ENCODE peak calls at places on chromosomes 3 and 15, in seven cellular contexts. One of them, this sample, is unnamed.

GRCh38 chr15:48505067-48505466 is 140.4 kb downstream of the FBN1 start:
- DNase-seq in T-helper 17 cell: no peak
- DNase-seq in activated CD8-positive, alpha-beta memory T cell treated with anti-CD3 and anti-CD28 coated beads, Interleukin-2, amount 50 U/mL, for 48 hours: no peak
- DNase-seq in foreskin melanocyte: no peak
- DNase-seq in activated CD4-positive, CD25-positive, alpha-beta regulatory T cell treated with anti-CD3 and anti-CD28 coated beads, Interleukin-2, amount 50 U/mL, for 16 hours: no peak
- DNase-seq in AG08396: no peak
- DNase-seq in SW480: no peak
- DNase-seq in this sample: no peak

GRCh38 chr15:77420610-77421369 is at the start of gene HMG20A:
- DNase-seq in T-helper 17 cell: peak
- DNase-seq in foreskin melanocyte: peak
- DNase-seq in activated CD8-positive, alpha-beta memory T cell treated with anti-CD3 and anti-CD28 coated beads, Interleukin-2, amount 50 U/mL, for 48 hours: peak
- DNase-seq in activated CD4-positive, CD25-positive, alpha-beta regulatory T cell treated with anti-CD3 and anti-CD28 coated beads, Interleukin-2, amount 50 U/mL, for 16 hours: peak
- DNase-seq in AG08396: peak
- DNase-seq in SW480: peak
- DNase-seq in this sample: peak

GRCh38 chr15:99556010-99556409 is 9.8 kb upstream of the MEF2A start:
- DNase-seq in SW480: no peak
- DNase-seq in AG08396: no peak
- DNase-seq in T-helper 17 cell: no peak
- DNase-seq in activated CD4-positive, CD25-positive, alpha-beta regulatory T cell treated with anti-CD3 and anti-CD28 coated beads, Interleukin-2, amount 50 U/mL, for 16 hours: no peak
- DNase-seq in foreskin melanocyte: no peak
- DNase-seq in activated CD8-positive, alpha-beta memory T cell treated with anti-CD3 and anti-CD28 coated beads, Interleukin-2, amount 50 U/mL, for 48 hours: no peak
- DNase-seq in this sample: no peak

GRCh38 chr15:74174216-74174965 is 881 bp downstream of the ISLR start:
- DNase-seq in SW480: peak
- DNase-seq in T-helper 17 cell: no peak
- DNase-seq in foreskin melanocyte: no peak
- DNase-seq in activated CD4-positive, CD25-positive, alpha-beta regulatory T cell treated with anti-CD3 and anti-CD28 coated beads, Interleukin-2, amount 50 U/mL, for 16 hours: no peak
- DNase-seq in activated CD8-positive, alpha-beta memory T cell treated with anti-CD3 and anti-CD28 coated beads, Interleukin-2, amount 50 U/mL, for 48 hours: no peak
- DNase-seq in AG08396: no peak
- DNase-seq in this sample: no peak

GRCh38 chr15:73678498-73678897 is 5.7 kb upstream of the CD276 start:
- DNase-seq in SW480: no peak
- DNase-seq in activated CD4-positive, CD25-positive, alpha-beta regulatory T cell treated with anti-CD3 and anti-CD28 coated beads, Interleukin-2, amount 50 U/mL, for 16 hours: no peak
- DNase-seq in foreskin melanocyte: no peak
- DNase-seq in T-helper 17 cell: no peak
- DNase-seq in activated CD8-positive, alpha-beta memory T cell treated with anti-CD3 and anti-CD28 coated beads, Interleukin-2, amount 50 U/mL, for 48 hours: no peak
- DNase-seq in AG08396: no peak
- DNase-seq in this sample: no peak

GRCh38 chr3:125587039-125587664 is 8.1 kb downstream of the OSBPL11 start:
- DNase-seq in AG08396: no peak
- DNase-seq in foreskin melanocyte: no peak
- DNase-seq in activated CD4-positive, CD25-positive, alpha-beta regulatory T cell treated with anti-CD3 and anti-CD28 coated beads, Interleukin-2, amount 50 U/mL, for 16 hours: no peak
- DNase-seq in activated CD8-positive, alpha-beta memory T cell treated with anti-CD3 and anti-CD28 coated beads, Interleukin-2, amount 50 U/mL, for 48 hours: no peak
- DNase-seq in T-helper 17 cell: no peak
- DNase-seq in SW480: no peak
- DNase-seq in this sample: no peak

GRCh38 chr3:76991165-76991564 is 48.7 kb upstream of the ROBO2 start:
- DNase-seq in AG08396: no peak
- DNase-seq in activated CD8-positive, alpha-beta memory T cell treated with anti-CD3 and anti-CD28 coated beads, Interleukin-2, amount 50 U/mL, for 48 hours: no peak
- DNase-seq in foreskin melanocyte: no peak
- DNase-seq in SW480: no peak
- DNase-seq in activated CD4-positive, CD25-positive, alpha-beta regulatory T cell treated with anti-CD3 and anti-CD28 coated beads, Interleukin-2, amount 50 U/mL, for 16 hours: no peak
- DNase-seq in T-helper 17 cell: no peak
- DNase-seq in this sample: no peak

GRCh38 chr3:184486614-184487013 is 75.0 kb upstream of the EPHB3 start:
- DNase-seq in AG08396: no peak
- DNase-seq in SW480: no peak
- DNase-seq in T-helper 17 cell: no peak
- DNase-seq in foreskin melanocyte: no peak
- DNase-seq in activated CD4-positive, CD25-positive, alpha-beta regulatory T cell treated with anti-CD3 and anti-CD28 coated beads, Interleukin-2, amount 50 U/mL, for 16 hours: no peak
- DNase-seq in activated CD8-positive, alpha-beta memory T cell treated with anti-CD3 and anti-CD28 coated beads, Interleukin-2, amount 50 U/mL, for 48 hours: no peak
- DNase-seq in this sample: peak

GRCh38 chr3:14678015-14678503 is 3.1 kb downstream of the C3orf20 start:
- DNase-seq in SW480: peak
- DNase-seq in activated CD8-positive, alpha-beta memory T cell treated with anti-CD3 and anti-CD28 coated beads, Interleukin-2, amount 50 U/mL, for 48 hours: no peak
- DNase-seq in foreskin melanocyte: no peak
- DNase-seq in T-helper 17 cell: no peak
- DNase-seq in AG08396: no peak
- DNase-seq in activated CD4-positive, CD25-positive, alpha-beta regulatory T cell treated with anti-CD3 and anti-CD28 coated beads, Interleukin-2, amount 50 U/mL, for 16 hours: no peak
- DNase-seq in this sample: no peak

GRCh38 chr15:87681054-87681453 is 575.5 kb downstream of the NTRK3 start:
- DNase-seq in SW480: no peak
- DNase-seq in AG08396: no peak
- DNase-seq in activated CD4-positive, CD25-positive, alpha-beta regulatory T cell treated with anti-CD3 and anti-CD28 coated beads, Interleukin-2, amount 50 U/mL, for 16 hours: no peak
- DNase-seq in foreskin melanocyte: no peak
- DNase-seq in T-helper 17 cell: no peak
- DNase-seq in activated CD8-positive, alpha-beta memory T cell treated with anti-CD3 and anti-CD28 coated beads, Interleukin-2, amount 50 U/mL, for 48 hours: no peak
- DNase-seq in this sample: no peak

GRCh38 chr3:23203651-23204111 is 554 bp downstream of the UBE2E2 start:
- DNase-seq in T-helper 17 cell: no peak
- DNase-seq in activated CD8-positive, alpha-beta memory T cell treated with anti-CD3 and anti-CD28 coated beads, Interleukin-2, amount 50 U/mL, for 48 hours: peak
- DNase-seq in AG08396: peak
- DNase-seq in foreskin melanocyte: peak
- DNase-seq in SW480: peak
- DNase-seq in activated CD4-positive, CD25-positive, alpha-beta regulatory T cell treated with anti-CD3 and anti-CD28 coated beads, Interleukin-2, amount 50 U/mL, for 16 hours: no peak
- DNase-seq in this sample: peak

GRCh38 chr3:14434541-14435151 is 32.2 kb downstream of the SLC6A6 start:
- DNase-seq in activated CD8-positive, alpha-beta memory T cell treated with anti-CD3 and anti-CD28 coated beads, Interleukin-2, amount 50 U/mL, for 48 hours: no peak
- DNase-seq in T-helper 17 cell: no peak
- DNase-seq in SW480: no peak
- DNase-seq in foreskin melanocyte: no peak
- DNase-seq in activated CD4-positive, CD25-positive, alpha-beta regulatory T cell treated with anti-CD3 and anti-CD28 coated beads, Interleukin-2, amount 50 U/mL, for 16 hours: no peak
- DNase-seq in AG08396: no peak
- DNase-seq in this sample: peak

GRCh38 chr15:32871887-32872286 is 154.1 kb downstream of the GREM1 start:
- DNase-seq in activated CD8-positive, alpha-beta memory T cell treated with anti-CD3 and anti-CD28 coated beads, Interleukin-2, amount 50 U/mL, for 48 hours: no peak
- DNase-seq in foreskin melanocyte: no peak
- DNase-seq in T-helper 17 cell: no peak
- DNase-seq in SW480: no peak
- DNase-seq in AG08396: no peak
- DNase-seq in activated CD4-positive, CD25-positive, alpha-beta regulatory T cell treated with anti-CD3 and anti-CD28 coated beads, Interleukin-2, amount 50 U/mL, for 16 hours: no peak
- DNase-seq in this sample: no peak

GRCh38 chr3:44420676-44421075 is 56.8 kb downstream of the ZNF445 start:
- DNase-seq in AG08396: no peak
- DNase-seq in activated CD4-positive, CD25-positive, alpha-beta regulatory T cell treated with anti-CD3 and anti-CD28 coated beads, Interleukin-2, amount 50 U/mL, for 16 hours: no peak
- DNase-seq in activated CD8-positive, alpha-beta memory T cell treated with anti-CD3 and anti-CD28 coated beads, Interleukin-2, amount 50 U/mL, for 48 hours: no peak
- DNase-seq in T-helper 17 cell: no peak
- DNase-seq in foreskin melanocyte: no peak
- DNase-seq in SW480: no peak
- DNase-seq in this sample: no peak

GRCh38 chr3:15205934-15206661 is at the start of gene CAPN7:
- DNase-seq in T-helper 17 cell: peak
- DNase-seq in SW480: peak
- DNase-seq in AG08396: peak
- DNase-seq in activated CD8-positive, alpha-beta memory T cell treated with anti-CD3 and anti-CD28 coated beads, Interleukin-2, amount 50 U/mL, for 48 hours: peak
- DNase-seq in activated CD4-positive, CD25-positive, alpha-beta regulatory T cell treated with anti-CD3 and anti-CD28 coated beads, Interleukin-2, amount 50 U/mL, for 16 hours: peak
- DNase-seq in foreskin melanocyte: peak
- DNase-seq in this sample: peak

GRCh38 chr3:104855702-104856101 is 511.0 kb upstream of the ALCAM start:
- DNase-seq in T-helper 17 cell: no peak
- DNase-seq in activated CD4-positive, CD25-positive, alpha-beta regulatory T cell treated with anti-CD3 and anti-CD28 coated beads, Interleukin-2, amount 50 U/mL, for 16 hours: no peak
- DNase-seq in foreskin melanocyte: no peak
- DNase-seq in SW480: no peak
- DNase-seq in AG08396: no peak
- DNase-seq in activated CD8-positive, alpha-beta memory T cell treated with anti-CD3 and anti-CD28 coated beads, Interleukin-2, amount 50 U/mL, for 48 hours: no peak
- DNase-seq in this sample: no peak

GRCh38 chr15:101602801-101603200 is 49.4 kb downstream of the TM2D3 start:
- DNase-seq in foreskin melanocyte: no peak
- DNase-seq in activated CD4-positive, CD25-positive, alpha-beta regulatory T cell treated with anti-CD3 and anti-CD28 coated beads, Interleukin-2, amount 50 U/mL, for 16 hours: no peak
- DNase-seq in SW480: no peak
- DNase-seq in activated CD8-positive, alpha-beta memory T cell treated with anti-CD3 and anti-CD28 coated beads, Interleukin-2, amount 50 U/mL, for 48 hours: no peak
- DNase-seq in AG08396: no peak
- DNase-seq in T-helper 17 cell: no peak
- DNase-seq in this sample: no peak

GRCh38 chr3:66490214-66490613 is 10.6 kb downstream of the LRIG1 start:
- DNase-seq in AG08396: peak
- DNase-seq in foreskin melanocyte: no peak
- DNase-seq in SW480: no peak
- DNase-seq in T-helper 17 cell: no peak
- DNase-seq in activated CD4-positive, CD25-positive, alpha-beta regulatory T cell treated with anti-CD3 and anti-CD28 coated beads, Interleukin-2, amount 50 U/mL, for 16 hours: no peak
- DNase-seq in activated CD8-positive, alpha-beta memory T cell treated with anti-CD3 and anti-CD28 coated beads, Interleukin-2, amount 50 U/mL, for 48 hours: no peak
- DNase-seq in this sample: no peak